ENCODE peak calls at places on chromosomes 7 and 10, in nine cellular contexts. X is GM10248; O is activated T-cell treated with anti-CD3 and anti-CD28 coated beads, Interleukin-2, amount 50 U/mL, for 72 hours; D is IMR-90; L is effector CD4-positive, alpha-beta T cell; P is GM12891; M is neural crest cell; Y is naive thymus-derived CD8-positive, alpha-beta T cell; S is lung. W is an unnamed sample.

GRCh38 chr7:111074071-111074771 is 16.7 kb upstream of the LRRN3 start:
- DNase-seq in X (peak; percentile 14), O (no peak), D (no peak), L (no peak), P (no peak), M (no peak), Y (no peak), S (no peak), W (no peak)

GRCh38 chr7:112205348-112206237 is 606 bp downstream of the DOCK4 start:
- DNase-seq in X (peak; percentile 26), O (peak; percentile 51), D (peak; percentile 64), L (peak; percentile 29), P (peak; percentile 13), M (peak; percentile 55), Y (peak; percentile 21), S (peak; percentile 60), W (peak; percentile 22)

GRCh38 chr10:8047452-8048280 is 6.8 kb upstream of the GATA3 start:
- DNase-seq in X (no peak), O (no peak), D (no peak), L (no peak), P (no peak), M (no peak), Y (no peak), S (no peak), W (peak; percentile 68)

GRCh38 chr7:55366461-55367138 is 1.5 kb downstream of the LANCL2 start:
- DNase-seq in X (no peak), O (peak; percentile 32), D (no peak), L (no peak), P (no peak), M (peak; percentile 8), Y (peak; percentile 16), S (no peak), W (no peak)

GRCh38 chr10:29838529-29838928 is 203.8 kb upstream of the SVIL start:
- DNase-seq in X (no peak), O (no peak), D (no peak), L (no peak), P (no peak), M (no peak), Y (no peak), S (no peak), W (no peak)

GRCh38 chr10:85788570-85788969 is 578.0 kb downstream of the GRID1 start:
- DNase-seq in X (no peak), O (no peak), D (no peak), L (no peak), P (no peak), M (no peak), Y (no peak), S (no peak), W (no peak)

GRCh38 chr7:18064242-18064838 is 36.7 kb upstream of the PRPS1L1 start:
- DNase-seq in X (peak; percentile 20), O (peak; percentile 8), D (no peak), L (no peak), P (no peak), M (peak; percentile 19), Y (no peak), S (no peak), W (no peak)

GRCh38 chr7:28785002-28785995 is 172.8 kb downstream of the TRIL start:
- DNase-seq in X (no peak), O (no peak), D (no peak), L (no peak), P (no peak), M (no peak), Y (no peak), S (no peak), W (no peak)

GRCh38 chr7:2691223-2691818 is 3.3 kb downstream of the AMZ1 start:
- DNase-seq in X (no peak), O (no peak), D (no peak), L (no peak), P (no peak), M (no peak), Y (no peak), S (no peak), W (no peak)

GRCh38 chr10:28892818-28893547 is 215.7 kb downstream of the BAMBI start:
- DNase-seq in X (no peak), O (no peak), D (peak; percentile 86), L (no peak), P (no peak), M (no peak), Y (no peak), S (no peak), W (peak; percentile 74)

GRCh38 chr10:124162774-124163354 is 69.5 kb upstream of the CHST15 start:
- DNase-seq in X (no peak), O (no peak), D (no peak), L (no peak), P (no peak), M (no peak), Y (no peak), S (no peak), W (no peak)

GRCh38 chr7:101234636-101235035 is 3.0 kb downstream of the CLDN15 start:
- DNase-seq in X (no peak), O (no peak), D (no peak), L (no peak), P (no peak), M (no peak), Y (no peak), S (no peak), W (no peak)

GRCh38 chr10:63718006-63718405 is 196.8 kb downstream of the REEP3 start:
- DNase-seq in X (no peak), O (no peak), D (no peak), L (no peak), P (no peak), M (no peak), Y (no peak), S (no peak), W (no peak)

GRCh38 chr7:20331231-20331880 is 656 bp downstream of the ITGB8 start:
- DNase-seq in X (peak; percentile 52), O (peak; percentile 28), D (peak; percentile 18), L (no peak), P (peak; percentile 22), M (peak; percentile 68), Y (no peak), S (peak; percentile 38), W (peak; percentile 30)

GRCh38 chr7:46963719-46964118 is 618.2 kb downstream of the TNS3 start:
- DNase-seq in X (no peak), O (no peak), D (no peak), L (no peak), P (no peak), M (no peak), Y (no peak), S (no peak), W (no peak)

GRCh38 chr7:44473295-44473694 is 17.2 kb downstream of the NUDCD3 start:
- DNase-seq in X (no peak), O (no peak), D (peak; percentile 45), L (no peak), P (no peak), M (no peak), Y (no peak), S (no peak), W (no peak)

GRCh38 chr7:102426268-102427031 is 6.9 kb upstream of the ORAI2 start:
- DNase-seq in X (peak; percentile 83), O (peak; percentile 85), D (no peak), L (peak; percentile 49), P (no peak), M (no peak), Y (peak; percentile 58), S (no peak), W (no peak)

GRCh38 chr7:137820677-137821420 is 25.9 kb downstream of the DGKI start:
- DNase-seq in X (peak; percentile 44), O (no peak), D (peak; percentile 83), L (no peak), P (no peak), M (peak; percentile 2), Y (no peak), S (peak; percentile 51), W (no peak)

GRCh38 chr10:17046989-17047388 is 82.6 kb downstream of the CUBN start:
- DNase-seq in X (no peak), O (no peak), D (no peak), L (no peak), P (no peak), M (no peak), Y (no peak), S (no peak), W (no peak)

GRCh38 chr7:139799586-139799985 is 21.8 kb upstream of the HIPK2 start:
- DNase-seq in X (no peak), O (no peak), D (no peak), L (no peak), P (no peak), M (no peak), Y (no peak), S (no peak), W (no peak)

GRCh38 chr10:69232252-69232651 is 12.1 kb downstream of the HKDC1 start:
- DNase-seq in X (no peak), O (no peak), D (peak; percentile 85), L (no peak), P (no peak), M (no peak), Y (no peak), S (no peak), W (no peak)

GRCh38 chr7:5494683-5495561 is 71.3 kb upstream of the TNRC18 start:
- DNase-seq in X (peak; percentile 87), O (peak; percentile 84), D (peak; percentile 69), L (peak; percentile 74), P (peak; percentile 86), M (peak; percentile 80), Y (peak; percentile 67), S (peak; percentile 81), W (peak; percentile 89)

GRCh38 chr7:77235280-77235679 is 35.7 kb upstream of the FGL2 start:
- DNase-seq in X (no peak), O (no peak), D (peak; percentile 77), L (no peak), P (no peak), M (no peak), Y (no peak), S (no peak), W (no peak)

GRCh38 chr7:26538683-26539082 is 247.0 kb downstream of the SNX10 start:
- DNase-seq in X (no peak), O (no peak), D (no peak), L (no peak), P (no peak), M (no peak), Y (no peak), S (no peak), W (no peak)

GRCh38 chr10:5570007-5570655 is 45.4 kb downstream of the CALML3 start:
- DNase-seq in X (no peak), O (no peak), D (no peak), L (no peak), P (no peak), M (no peak), Y (no peak), S (no peak), W (no peak)

GRCh38 chr10:76111986-76112825 is 680.8 kb downstream of the LRMDA start:
- DNase-seq in X (no peak), O (no peak), D (no peak), L (no peak), P (no peak), M (no peak), Y (no peak), S (no peak), W (no peak)